ENCODE peak calls at places on chromosomes 6 and 20, in six cellular contexts. P is fibroblast of lung; G is naive thymus-derived CD4-positive, alpha-beta T cell; U is H7; O is body of pancreas; K is lung. Q is an unnamed sample.
A peak's percentile ranks its signal among the peaks of the same experiment; 100 is the strongest.

GRCh38 chr20:4468114-4468513 is 253.6 kb upstream of the PRND start:
- DNase-seq in P (no peak), G (no peak), U (no peak), O (no peak), K (no peak), Q (no peak)

GRCh38 chr6:133837801-133838349 is 51.0 kb upstream of the TCF21 start:
- DNase-seq in P (peak; percentile 14), G (peak; percentile 67), U (peak; percentile 76), O (peak; percentile 74), K (peak; percentile 53), Q (peak; percentile 82)

GRCh38 chr20:35854697-35855434 is 83.1 kb downstream of the PHF20 start:
- DNase-seq in P (peak; percentile 86), G (no peak), U (no peak), O (no peak), K (no peak), Q (no peak)

GRCh38 chr6:166830185-166830890 is 126.0 kb downstream of the RNASET2 start:
- DNase-seq in P (no peak), G (no peak), U (no peak), O (no peak), K (no peak), Q (no peak)

GRCh38 chr20:30815577-30816181 is 441.8 kb upstream of the DEFB115 start:
- DNase-seq in P (no peak), G (no peak), U (peak; percentile 34), O (no peak), K (no peak), Q (no peak)

GRCh38 chr6:98787961-98788360 is 46.4 kb upstream of the POU3F2 start:
- DNase-seq in P (peak; percentile 48), G (no peak), U (peak; percentile 56), O (no peak), K (no peak), Q (no peak)

GRCh38 chr20:60813066-60813465 is 439.0 kb upstream of the CDH4 start:
- DNase-seq in P (no peak), G (no peak), U (no peak), O (no peak), K (no peak), Q (no peak)

GRCh38 chr6:12363651-12364381 is 73.7 kb downstream of the EDN1 start:
- DNase-seq in P (no peak), G (no peak), U (no peak), O (peak; percentile 70), K (peak; percentile 34), Q (peak; percentile 74)

GRCh38 chr6:56655996-56656395 is 13.3 kb upstream of the DST start:
- DNase-seq in P (no peak), G (no peak), U (no peak), O (no peak), K (no peak), Q (no peak)

GRCh38 chr20:38722708-38723068 is 1.6 kb upstream of the SLC32A1 start:
- DNase-seq in P (no peak), G (no peak), U (peak; percentile 80), O (no peak), K (no peak), Q (no peak)

GRCh38 chr6:129276986-129277385 is 394.0 kb downstream of the LAMA2 start:
- DNase-seq in P (peak; percentile 17), G (no peak), U (no peak), O (no peak), K (no peak), Q (no peak)

GRCh38 chr6:125480146-125480545 is 178.4 kb upstream of the HDDC2 start:
- DNase-seq in P (no peak), G (no peak), U (no peak), O (no peak), K (no peak), Q (no peak)

GRCh38 chr6:52155791-52156576 is 30.2 kb upstream of the IL17A start:
- DNase-seq in P (peak; percentile 12), G (no peak), U (no peak), O (no peak), K (no peak), Q (no peak)

DNA sequence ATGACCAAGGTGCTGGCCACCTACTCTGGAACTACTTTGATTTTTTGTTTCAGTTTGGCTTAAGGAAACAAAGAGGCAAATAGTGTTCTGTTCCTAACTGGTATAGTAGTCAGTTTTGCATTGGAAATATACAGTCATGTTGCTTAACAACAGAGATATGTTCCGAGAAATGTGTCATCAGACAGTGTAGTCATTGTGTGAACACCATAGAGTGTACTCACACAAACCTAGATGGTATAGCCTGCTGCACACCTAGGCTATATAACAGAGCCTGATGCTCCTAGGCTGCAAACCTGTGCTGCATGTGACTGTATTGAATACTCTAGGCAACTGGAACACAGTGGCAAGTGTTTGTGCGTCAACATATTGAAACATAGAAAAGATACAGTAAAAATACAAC is 80.4 kb downstream of the ARID1B start:
- DNase-seq in P (peak; percentile 55), G (peak; percentile 28), U (no peak), O (no peak), K (no peak), Q (no peak)
- H3K4me3 ChIP-seq in P (no peak overlapping the region), G (no peak overlapping the region), U (no peak overlapping the region), O (no peak overlapping the region), K (no peak overlapping the region), Q (no peak overlapping the region)

GRCh38 chr6:35669441-35669776 is 19.3 kb downstream of the FKBP5 start:
- DNase-seq in P (peak; percentile 48), G (no peak), U (no peak), O (no peak), K (no peak), Q (no peak)
- H3K4me3 ChIP-seq in P (peak overlapping the region; percentile 8), G (peak overlapping the region; percentile 43), U (no peak overlapping the region), O (no peak overlapping the region), K (no peak overlapping the region), Q (no peak overlapping the region)

DNA sequence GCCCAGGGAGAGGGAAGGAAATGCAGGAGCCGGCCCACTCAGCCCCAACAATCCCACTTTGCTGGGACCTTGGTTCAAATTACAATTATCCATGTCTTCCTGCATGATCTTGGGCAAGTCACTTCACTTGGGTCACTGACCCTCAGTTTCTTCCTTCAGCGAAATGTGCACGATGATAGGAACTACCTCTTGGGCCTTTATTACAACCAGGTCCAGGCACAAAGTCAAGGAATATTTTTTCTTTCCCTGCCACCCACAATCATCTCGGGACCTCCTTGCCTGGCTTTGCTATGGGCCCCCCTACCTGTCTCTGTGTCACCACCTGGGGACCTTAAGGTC is 358 bp upstream of the PLTP start:
- DNase-seq in P (no peak), G (no peak), U (peak; percentile 41), O (no peak), K (no peak), Q (no peak)
- H3K4me3 ChIP-seq in P (peak overlapping the region; percentile 72), G (no peak overlapping the region), U (peak overlapping the region; percentile 77), O (no peak overlapping the region), K (no peak overlapping the region), Q (no peak overlapping the region)

GRCh38 chr6:54681987-54682386 is 164.6 kb upstream of the FAM83B start:
- DNase-seq in P (peak; percentile 88), G (no peak), U (no peak), O (no peak), K (no peak), Q (no peak)
- H3K4me3 ChIP-seq in P (no peak overlapping the region), G (no peak overlapping the region), U (no peak overlapping the region), O (no peak overlapping the region), K (no peak overlapping the region), Q (no peak overlapping the region)

DNA sequence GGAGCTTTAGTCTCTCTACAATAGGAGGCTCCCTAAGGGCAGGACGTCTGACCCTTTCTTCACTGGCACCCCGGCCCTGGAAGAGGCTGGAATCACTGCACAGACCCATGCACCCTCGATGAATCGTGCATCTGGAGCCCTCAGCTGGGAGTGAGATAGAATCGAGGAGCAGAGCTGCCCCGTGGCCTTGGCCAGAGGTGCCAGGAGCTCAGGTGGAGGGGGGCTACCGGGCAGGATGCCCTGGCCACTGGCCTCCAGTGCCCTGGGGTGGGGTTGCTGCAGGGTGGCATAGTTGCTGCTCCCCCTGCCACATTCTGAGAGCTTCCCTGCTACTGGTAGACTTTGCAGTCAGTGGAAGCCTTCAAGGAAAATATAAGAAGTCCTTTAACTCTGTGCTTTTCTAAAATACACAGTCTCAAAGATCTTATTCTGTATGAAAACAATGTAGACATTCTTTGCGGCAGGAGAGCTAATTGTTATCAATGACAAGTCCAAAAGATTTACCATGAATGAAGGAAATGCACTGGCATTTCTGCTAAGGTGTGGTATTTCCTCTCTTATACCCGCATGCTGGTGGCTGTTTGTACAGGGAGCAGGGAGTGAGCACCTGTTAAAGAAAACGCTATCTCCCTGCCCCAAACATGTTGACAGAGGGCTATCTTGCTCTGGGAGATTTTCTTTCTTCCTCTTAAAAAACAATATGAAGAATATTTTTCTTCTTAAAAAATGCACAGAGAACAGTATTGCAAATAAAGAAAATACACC is 122.8 kb downstream of the C6orf118 start:
- DNase-seq in P (no peak), G (no peak), U (no peak), O (no peak), K (no peak), Q (no peak)
- H3K4me3 ChIP-seq in P (no peak overlapping the region), G (no peak overlapping the region), U (no peak overlapping the region), O (no peak overlapping the region), K (no peak overlapping the region), Q (no peak overlapping the region)

DNA sequence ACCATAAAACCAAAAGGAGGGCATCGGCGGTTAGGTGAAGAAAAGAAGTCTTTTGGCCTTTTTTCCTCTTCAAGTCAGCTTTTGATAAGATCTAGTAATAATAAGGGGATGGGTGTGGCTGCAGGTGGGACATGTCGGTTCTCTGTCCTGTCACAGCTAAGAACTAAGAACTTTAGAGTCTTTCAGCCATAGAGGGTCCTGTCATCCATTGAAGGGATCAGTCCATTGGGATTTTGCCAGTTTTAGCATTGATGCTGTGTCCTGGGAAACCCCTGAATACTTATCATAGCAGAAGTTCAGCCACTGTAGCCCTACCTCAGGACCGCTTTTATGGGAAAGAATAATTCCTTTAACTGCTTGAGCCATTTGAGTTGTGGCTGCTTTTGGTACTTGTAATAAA is 18.2 kb upstream of the SCP2D1 start:
- DNase-seq in P (no peak), G (no peak), U (no peak), O (no peak), K (no peak), Q (no peak)
- H3K4me3 ChIP-seq in P (no peak overlapping the region), G (no peak overlapping the region), U (no peak overlapping the region), O (no peak overlapping the region), K (no peak overlapping the region), Q (no peak overlapping the region)

GRCh38 chr20:62980970-62981369 is 25.8 kb downstream of the BHLHE23 start:
- DNase-seq in P (no peak), G (no peak), U (peak; percentile 73), O (no peak), K (no peak), Q (no peak)
- H3K4me3 ChIP-seq in P (no peak overlapping the region), G (no peak overlapping the region), U (no peak overlapping the region), O (no peak overlapping the region), K (no peak overlapping the region), Q (no peak overlapping the region)